ENCODE peak calls at places on chromosome 2, in nine cellular contexts. Y, C, L, F, W, G, P, X and V are unnamed samples.

GRCh38 chr2:130728007-130728454 is 839 bp upstream of the GPR148 start:
- DNase-seq in Y (peak; percentile 52), C (no peak), L (no peak), F (no peak), W (no peak), G (peak; percentile 90), P (peak; percentile 21), X (peak; percentile 51), V (no peak)

GRCh38 chr2:238995634-238996033 is 147.7 kb downstream of the TWIST2 start:
- DNase-seq in Y (no peak), C (no peak), L (no peak), F (no peak), W (no peak), G (no peak), P (no peak), X (no peak), V (no peak)

GRCh38 chr2:148756292-148756975 is 111.9 kb downstream of the EPC2 start:
- DNase-seq in Y (no peak), C (no peak), L (no peak), F (no peak), W (no peak), G (no peak), P (no peak), X (no peak), V (no peak)

GRCh38 chr2:16908671-16909070 is 243.0 kb upstream of the CYRIA start:
- DNase-seq in Y (no peak), C (no peak), L (no peak), F (no peak), W (no peak), G (no peak), P (no peak), X (no peak), V (no peak)

GRCh38 chr2:140698736-140699135 is 1432.1 kb downstream of the LRP1B start:
- DNase-seq in Y (no peak), C (no peak), L (no peak), F (no peak), W (no peak), G (no peak), P (no peak), X (no peak), V (no peak)

GRCh38 chr2:148989882-148990493 is 48.5 kb upstream of the LYPD6B start:
- DNase-seq in Y (peak; percentile 80), C (no peak), L (no peak), F (peak; percentile 72), W (peak; percentile 61), G (peak; percentile 83), P (peak; percentile 80), X (peak; percentile 59), V (peak; percentile 51)

GRCh38 chr2:13819896-13820295 is 812.6 kb upstream of the LRATD1 start:
- DNase-seq in Y (no peak), C (no peak), L (no peak), F (no peak), W (no peak), G (no peak), P (no peak), X (no peak), V (no peak)

GRCh38 chr2:150762571-150762970 is 275.1 kb upstream of the RND3 start:
- DNase-seq in Y (no peak), C (no peak), L (no peak), F (no peak), W (no peak), G (no peak), P (no peak), X (no peak), V (no peak)

DNA sequence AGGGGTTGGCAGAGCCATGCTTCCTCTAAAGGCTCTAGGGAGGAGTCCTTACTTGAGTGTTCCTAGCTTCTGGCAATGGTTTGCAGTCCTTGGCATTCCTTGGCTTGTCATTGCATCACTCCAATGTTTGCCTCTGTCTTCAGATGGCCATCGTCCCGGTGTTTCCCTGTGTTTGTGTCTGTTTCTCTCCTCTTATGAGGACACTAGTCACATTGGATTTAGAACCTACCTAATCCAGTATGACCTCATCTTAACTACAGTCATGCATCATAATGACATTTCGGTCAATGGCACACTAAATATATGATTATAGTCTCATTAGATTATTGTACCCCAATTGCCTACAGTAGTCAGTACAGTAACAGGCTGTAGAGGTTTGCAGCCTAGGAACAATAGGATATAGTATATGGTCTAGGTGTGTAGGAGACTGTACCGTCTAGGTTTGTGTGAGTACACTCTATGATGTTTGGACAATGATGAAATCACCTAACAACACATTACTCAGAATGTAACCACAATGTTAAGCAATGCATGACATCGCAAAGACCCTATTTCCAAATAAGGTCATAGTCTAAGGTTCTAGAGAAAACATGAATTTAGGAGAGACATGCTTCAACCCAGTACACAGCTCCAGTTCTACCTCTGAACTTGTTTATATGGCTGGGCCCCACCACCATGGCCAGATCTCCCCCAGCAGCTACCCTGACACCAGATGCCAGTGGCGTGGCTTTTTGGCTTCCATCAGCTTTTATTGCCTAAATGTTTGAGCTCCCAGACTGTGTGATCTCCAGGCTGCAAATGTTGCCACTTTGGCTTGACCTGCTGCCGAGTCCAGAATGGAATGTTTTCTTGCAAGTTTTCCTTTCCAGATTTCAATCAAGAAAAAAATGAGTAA is 22.1 kb downstream of the SRD5A2 start:
- DNase-seq in Y (no peak), C (peak; percentile 79), L (no peak), F (no peak), W (no peak), G (no peak), P (no peak), X (no peak), V (no peak)
- H3K27ac ChIP-seq in Y (no peak overlapping the region), C (peak overlapping the region; percentile 61), L (no peak overlapping the region), F (no peak overlapping the region), W (no peak overlapping the region), G (no peak overlapping the region), P (no peak overlapping the region), X (no peak overlapping the region), V (no peak overlapping the region)

GRCh38 chr2:159119652-159120257 is 151.3 kb downstream of the TANC1 start:
- DNase-seq in Y (peak; percentile 67), C (no peak), L (no peak), F (peak; percentile 53), W (no peak), G (no peak), P (peak; percentile 28), X (no peak), V (no peak)

GRCh38 chr2:159118859-159119510 is 150.5 kb downstream of the TANC1 start:
- DNase-seq in Y (no peak), C (no peak), L (no peak), F (no peak), W (no peak), G (no peak), P (no peak), X (no peak), V (no peak)

GRCh38 chr2:159116922-159117321 is 148.5 kb downstream of the TANC1 start:
- DNase-seq in Y (no peak), C (no peak), L (no peak), F (no peak), W (no peak), G (no peak), P (no peak), X (no peak), V (no peak)

GRCh38 chr2:159117658-159118057 is 149.2 kb downstream of the TANC1 start:
- DNase-seq in Y (no peak), C (no peak), L (no peak), F (no peak), W (no peak), G (no peak), P (no peak), X (no peak), V (no peak)

DNA sequence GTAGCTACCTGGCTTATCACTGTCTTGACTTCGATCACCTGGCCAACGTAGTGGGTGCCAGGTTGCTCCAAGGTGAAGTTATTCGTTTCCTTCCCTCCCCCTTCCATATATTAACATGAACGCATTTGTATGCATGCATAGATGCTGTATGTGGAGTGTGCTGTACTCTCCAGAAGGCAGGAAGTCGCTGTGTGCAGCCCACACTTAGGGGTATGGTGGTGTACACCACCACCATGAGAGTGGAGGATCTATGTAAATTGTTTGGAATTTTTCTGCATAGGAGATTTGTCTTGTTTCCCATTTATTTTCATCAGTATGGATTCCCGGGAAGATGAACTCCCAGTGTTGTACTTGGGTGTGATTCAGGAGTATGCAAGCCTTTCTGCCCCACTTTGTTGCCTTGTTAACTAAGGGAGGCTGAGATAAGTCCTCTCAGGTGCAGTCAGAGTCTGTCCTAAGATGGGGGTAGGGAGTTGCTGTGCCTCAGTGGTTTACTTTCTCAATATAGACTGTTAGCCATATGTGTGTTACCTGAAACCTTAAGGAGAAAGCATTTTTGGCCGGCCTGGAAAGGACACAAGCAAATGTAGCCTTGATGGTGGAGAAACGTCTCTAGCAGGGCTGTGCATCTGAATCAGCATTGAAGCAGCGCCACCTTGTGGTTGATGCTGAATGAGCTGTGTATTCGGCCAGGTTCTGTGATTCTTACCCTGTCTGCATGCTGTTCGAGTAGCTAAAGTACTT is 149.8 kb downstream of the TANC1 start:
- DNase-seq in Y (peak; percentile 92), C (peak; percentile 76), L (no peak), F (peak; percentile 92), W (peak; percentile 88), G (peak; percentile 85), P (peak; percentile 89), X (peak; percentile 89), V (peak; percentile 86)
- TF ChIP-seq CTCF in Y (peak; percentile 90), C (peak; percentile 94), L (peak; percentile 71), F (peak; percentile 95), W (peak; percentile 94), G (peak; percentile 81), P (peak; percentile 94), X (peak; percentile 88), V (peak; percentile 96)

DNA sequence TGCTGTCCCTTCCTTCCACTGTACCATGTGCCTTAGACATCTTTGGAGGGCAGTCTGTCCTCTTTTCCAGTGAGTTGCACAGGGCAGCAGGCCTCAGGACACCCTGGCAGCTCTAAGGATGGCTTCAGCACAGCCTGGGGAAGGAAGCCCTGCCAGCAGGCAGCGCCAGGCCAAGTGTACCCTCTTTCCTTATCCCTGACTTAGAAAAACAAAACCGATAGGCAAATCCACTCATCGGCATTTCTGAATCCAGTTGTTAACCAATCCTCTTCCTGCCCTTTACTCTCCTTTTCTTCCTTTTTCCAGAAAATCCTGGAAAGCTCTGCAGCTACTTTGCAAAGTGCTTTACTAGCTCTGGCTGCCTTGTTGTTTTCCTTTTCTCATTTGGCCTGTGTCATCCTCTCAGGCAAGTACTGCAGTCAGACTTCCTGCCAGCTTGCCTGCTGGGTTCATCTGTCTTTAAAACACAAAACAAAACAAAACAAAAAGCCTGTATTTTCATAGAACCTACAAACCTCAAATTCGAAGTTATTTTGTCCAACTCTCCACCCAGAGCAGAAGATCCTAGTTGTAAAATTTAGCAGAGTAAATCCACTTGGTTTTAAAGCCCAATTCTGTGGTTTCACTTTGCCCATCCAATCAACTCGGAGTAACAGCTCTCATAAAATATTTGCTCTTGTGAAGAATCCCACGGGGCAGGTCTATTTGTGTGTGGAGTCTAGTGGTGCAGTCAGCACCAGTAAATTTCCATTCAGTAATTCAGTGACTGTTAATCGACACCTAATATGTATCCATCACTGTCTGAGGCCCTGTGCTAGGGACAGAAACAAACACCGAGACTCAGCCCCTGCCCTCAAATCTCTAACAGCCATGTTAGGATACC is 45.2 kb downstream of the PCBP1 start:
- DNase-seq in Y (no peak), C (peak; percentile 70), L (no peak), F (peak; percentile 61), W (peak; percentile 68), G (peak; percentile 55), P (peak; percentile 64), X (peak; percentile 55), V (peak; percentile 65)
- H3K27ac ChIP-seq in Y (peak overlapping the region; percentile 86), C (peak overlapping the region; percentile 99), L (peak overlapping the region; percentile 90), F (peak overlapping the region; percentile 98), W (peak overlapping the region; percentile 87), G (peak overlapping the region; percentile 73), P (peak overlapping the region; percentile 95), X (peak overlapping the region; percentile 84), V (peak overlapping the region; percentile 82)

GRCh38 chr2:236190674-236191073 is 22.5 kb upstream of the GBX2 start:
- DNase-seq in Y (no peak), C (no peak), L (no peak), F (no peak), W (no peak), G (no peak), P (no peak), X (no peak), V (no peak)

GRCh38 chr2:236195726-236196125 is 27.5 kb upstream of the GBX2 start:
- DNase-seq in Y (no peak), C (no peak), L (no peak), F (no peak), W (no peak), G (no peak), P (no peak), X (no peak), V (no peak)

GRCh38 chr2:236196366-236196765 is 28.2 kb upstream of the GBX2 start:
- DNase-seq in Y (no peak), C (no peak), L (no peak), F (no peak), W (no peak), G (no peak), P (no peak), X (no peak), V (no peak)

GRCh38 chr2:236194786-236195185 is 26.6 kb upstream of the GBX2 start:
- DNase-seq in Y (no peak), C (no peak), L (no peak), F (no peak), W (no peak), G (no peak), P (no peak), X (no peak), V (no peak)

DNA sequence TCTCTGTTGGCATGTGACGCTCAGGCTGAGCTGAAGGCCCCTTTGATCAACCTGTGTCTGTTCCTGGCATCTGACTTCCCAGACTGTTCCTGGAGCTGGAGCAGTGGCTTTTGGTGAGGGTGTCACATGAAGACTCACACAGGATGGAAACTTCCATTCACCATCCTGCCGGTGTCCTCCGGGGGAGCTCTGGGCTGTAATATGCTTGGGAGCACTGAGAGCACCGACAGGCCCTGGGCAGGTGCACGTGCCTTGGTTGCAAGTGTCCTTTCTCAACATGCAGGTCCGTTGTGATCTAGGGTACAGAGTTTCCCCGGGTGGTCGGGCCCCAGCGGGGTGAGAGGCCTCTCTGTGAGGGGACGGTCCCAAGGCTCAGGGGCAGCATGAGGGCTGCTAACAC is 24.8 kb upstream of the GBX2 start:
- DNase-seq in Y (no peak), C (no peak), L (no peak), F (no peak), W (no peak), G (no peak), P (no peak), X (no peak), V (no peak)
- TF ChIP-seq CTCF in Y (no peak), C (no peak), L (no peak), F (no peak), W (no peak), G (no peak), P (no peak), X (no peak), V (no peak)